ENCODE peak calls at places on chromosomes 16 and 17, in four cellular contexts. B, V, W and Y are unnamed samples.

GRCh38 chr16:1335996-1336395 is 2.6 kb downstream of the BAIAP3 start:
- DNase-seq in B (no peak), V (no peak), W (no peak), Y (no peak)

GRCh38 chr16:71441348-71441781 is 489 bp downstream of the TLE7 start:
- DNase-seq in B (no peak), V (no peak), W (no peak), Y (no peak)

GRCh38 chr17:1165836-1166235 is 13.9 kb downstream of the ABR start:
- DNase-seq in B (no peak), V (no peak), W (no peak), Y (no peak)

GRCh38 chr17:66467766-66468165 is 165.4 kb downstream of the PRKCA start:
- DNase-seq in B (no peak), V (no peak), W (no peak), Y (no peak)

GRCh38 chr16:12300490-12300889 is 324.0 kb downstream of the SNX29 start:
- DNase-seq in B (no peak), V (no peak), W (no peak), Y (no peak)

GRCh38 chr16:58002936-58003335 is 1.7 kb downstream of the USB1 start:
- DNase-seq in B (no peak), V (no peak), W (no peak), Y (no peak)

GRCh38 chr17:34443832-34444469 is 80.9 kb upstream of the CCL1 start:
- DNase-seq in B (no peak), V (no peak), W (peak; percentile 45), Y (no peak)

GRCh38 chr17:73309727-73310555 is 1.9 kb downstream of the CDC42EP4 start:
- DNase-seq in B (no peak), V (no peak), W (peak; percentile 60), Y (no peak)

GRCh38 chr16:22813223-22813945 is 578 bp upstream of the HS3ST2 start:
- DNase-seq in B (no peak), V (peak; percentile 24), W (peak; percentile 51), Y (peak; percentile 36)

GRCh38 chr17:8312726-8313600 is 2.9 kb downstream of the ARHGEF15 start:
- DNase-seq in B (no peak), V (no peak), W (no peak), Y (no peak)

GRCh38 chr16:1444730-1445517 is 568 bp upstream of the CCDC154 start:
- DNase-seq in B (no peak), V (no peak), W (no peak), Y (no peak)

GRCh38 chr17:78735832-78736525 is 46.1 kb downstream of the CYTH1 start:
- DNase-seq in B (no peak), V (no peak), W (no peak), Y (no peak)

GRCh38 chr17:5446786-5447185 is 7.8 kb upstream of the C1QBP start:
- DNase-seq in B (no peak), V (no peak), W (no peak), Y (no peak)

GRCh38 chr16:53605979-53606378 is 97.7 kb downstream of the RPGRIP1L start:
- DNase-seq in B (no peak), V (no peak), W (no peak), Y (no peak)

GRCh38 chr16:340370-341091 is 12.0 kb downstream of the AXIN1 start:
- DNase-seq in B (no peak), V (no peak), W (no peak), Y (no peak)

GRCh38 chr17:36529121-36529520 is 5.5 kb downstream of the MYO19 start:
- DNase-seq in B (no peak), V (no peak), W (no peak), Y (no peak)

GRCh38 chr16:29674188-29674587 is 4.8 kb upstream of the QPRT start:
- DNase-seq in B (no peak), V (no peak), W (peak; percentile 42), Y (no peak)

GRCh38 chr17:72125226-72125651 is 4.4 kb downstream of the SOX9 start:
- DNase-seq in B (no peak), V (no peak), W (no peak), Y (no peak)

GRCh38 chr16:28873543-28874201 is 4.6 kb upstream of the ATP2A1 start:
- DNase-seq in B (no peak), V (no peak), W (peak; percentile 85), Y (peak; percentile 82)

GRCh38 chr16:4056161-4057105 is 59.8 kb downstream of the ADCY9 start:
- DNase-seq in B (no peak), V (no peak), W (no peak), Y (no peak)

GRCh38 chr16:75216127-75216526 is 2.7 kb upstream of the CTRB1 start:
- DNase-seq in B (no peak), V (no peak), W (no peak), Y (no peak)

GRCh38 chr16:28596840-28597691 is at the start of gene SULT1A2:
- DNase-seq in B (no peak), V (no peak), W (peak; percentile 70), Y (no peak)

GRCh38 chr16:87372305-87372704 is 11.3 kb downstream of the FBXO31 start:
- DNase-seq in B (no peak), V (no peak), W (no peak), Y (no peak)

GRCh38 chr16:19295393-19295792 is 9.9 kb downstream of the CLEC19A start:
- DNase-seq in B (no peak), V (no peak), W (no peak), Y (no peak)

GRCh38 chr17:67044016-67044772 is at the start of gene CACNG1:
- DNase-seq in B (no peak), V (no peak), W (no peak), Y (no peak)

GRCh38 chr17:50863221-50863843 is 2.8 kb downstream of the TOB1 start:
- DNase-seq in B (no peak), V (no peak), W (no peak), Y (no peak)

GRCh38 chr17:78041401-78042179 is 83.1 kb downstream of the TNRC6C start:
- DNase-seq in B (no peak), V (no peak), W (no peak), Y (no peak)

GRCh38 chr17:66271512-66271911 is 30.9 kb upstream of the PRKCA start:
- DNase-seq in B (no peak), V (no peak), W (no peak), Y (no peak)

GRCh38 chr17:29524692-29525091 is 42.1 kb downstream of the ABHD15 start:
- DNase-seq in B (no peak), V (no peak), W (no peak), Y (no peak)

GRCh38 chr17:19336938-19337711 is 25.4 kb downstream of the B9D1 start:
- DNase-seq in B (no peak), V (no peak), W (no peak), Y (no peak)
- TF ChIP-seq SPI1 in B (no peak), V (no peak), W (no peak), Y (no peak)

GRCh38 chr16:66374176-66374575 is 7.7 kb downstream of the CDH5 start:
- DNase-seq in B (no peak), V (no peak), W (no peak), Y (no peak)
- TF ChIP-seq POLR2AphosphoS5 in B (no peak), V (no peak), W (no peak), Y (no peak)

GRCh38 chr17:41777579-41778188 is 8.8 kb downstream of the JUP start:
- DNase-seq in B (no peak), V (no peak), W (no peak), Y (no peak)
- TF ChIP-seq SPI1 in B (no peak), V (no peak), W (no peak), Y (no peak)

DNA sequence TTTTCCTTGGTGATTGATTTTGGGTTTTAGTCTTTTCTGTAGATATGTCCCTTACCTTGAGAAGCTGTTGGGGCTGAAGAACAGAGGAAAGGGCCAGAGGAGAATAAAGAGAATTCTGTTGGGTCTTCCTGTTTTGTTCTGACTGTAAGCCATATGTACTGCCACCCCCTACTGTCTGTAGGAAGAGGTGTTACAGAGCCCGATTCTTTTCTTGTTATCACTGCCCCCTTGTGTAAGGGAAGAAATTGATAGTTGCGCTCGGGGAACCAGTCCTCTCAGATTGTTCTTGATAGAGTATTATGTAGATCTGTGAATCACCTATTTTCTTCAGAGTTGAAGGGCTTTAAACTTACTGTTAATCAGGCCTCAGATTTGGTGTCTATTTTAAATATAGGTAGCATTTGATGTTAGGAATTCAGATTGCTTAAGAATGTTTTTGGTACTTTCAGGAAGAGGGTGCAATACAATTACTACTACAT is 2.4 kb downstream of the TANC2 start:
- DNase-seq in B (peak; percentile 24), V (peak; percentile 76), W (peak; percentile 88), Y (peak; percentile 51)
- TF ChIP-seq POLR2AphosphoS5 in B (no peak), V (no peak), W (no peak), Y (no peak)